ENCODE peak calls at places on chromosomes 13 and 19, in seven cellular contexts. One of them, this sample, is unnamed. For H3K36me3, the result is how much of the 10 kb centered on the place peaks cover.

GRCh38 chr19:48671456-48671995 is 1.3 kb downstream of the NTN5 start:
- DNase-seq in neural progenitor cell: no peak
- DNase-seq in PC-3: no peak
- DNase-seq in endothelial cell of umbilical vein: no peak
- DNase-seq in fibroblast of lung: no peak
- DNase-seq in PC-9: no peak
- DNase-seq in mammary epithelial cell: no peak
- DNase-seq in this sample: no peak

GRCh38 chr13:45178349-45179142 is 22.3 kb downstream of the KCTD4 start:
- DNase-seq in neural progenitor cell: no peak
- DNase-seq in PC-3: peak
- DNase-seq in endothelial cell of umbilical vein: peak
- DNase-seq in fibroblast of lung: peak
- DNase-seq in PC-9: no peak
- DNase-seq in mammary epithelial cell: no peak
- DNase-seq in this sample: no peak

GRCh38 chr13:32045963-32046785 is 14.6 kb downstream of the FRY start:
- DNase-seq in neural progenitor cell: no peak
- DNase-seq in PC-3: no peak
- DNase-seq in endothelial cell of umbilical vein: peak
- DNase-seq in fibroblast of lung: peak
- DNase-seq in PC-9: no peak
- DNase-seq in mammary epithelial cell: peak
- DNase-seq in this sample: peak

GRCh38 chr19:39413269-39413902 is 917 bp downstream of the PLEKHG2 start:
- DNase-seq in neural progenitor cell: peak
- DNase-seq in PC-3: no peak
- DNase-seq in endothelial cell of umbilical vein: peak
- DNase-seq in fibroblast of lung: peak
- DNase-seq in PC-9: peak
- DNase-seq in mammary epithelial cell: no peak
- DNase-seq in this sample: peak

GRCh38 chr13:30880756-30881155 is 25.3 kb upstream of the MEDAG start:
- DNase-seq in neural progenitor cell: no peak
- DNase-seq in PC-3: peak
- DNase-seq in endothelial cell of umbilical vein: peak
- DNase-seq in fibroblast of lung: peak
- DNase-seq in PC-9: no peak
- DNase-seq in mammary epithelial cell: peak
- DNase-seq in this sample: no peak

GRCh38 chr13:98368019-98368418 is 190.9 kb upstream of the RNF113B start:
- DNase-seq in neural progenitor cell: no peak
- DNase-seq in PC-3: no peak
- DNase-seq in endothelial cell of umbilical vein: no peak
- DNase-seq in fibroblast of lung: peak
- DNase-seq in PC-9: no peak
- DNase-seq in mammary epithelial cell: no peak
- DNase-seq in this sample: no peak

GRCh38 chr19:51102991-51103390 is 5.2 kb downstream of the CTU1 start:
- DNase-seq in neural progenitor cell: no peak
- DNase-seq in PC-3: peak
- DNase-seq in endothelial cell of umbilical vein: no peak
- DNase-seq in fibroblast of lung: no peak
- DNase-seq in PC-9: no peak
- DNase-seq in mammary epithelial cell: no peak
- DNase-seq in this sample: no peak

GRCh38 chr13:65656740-65657329 is 1573.3 kb downstream of the PCDH9 start:
- DNase-seq in neural progenitor cell: no peak
- DNase-seq in PC-3: peak
- DNase-seq in endothelial cell of umbilical vein: peak
- DNase-seq in fibroblast of lung: peak
- DNase-seq in PC-9: no peak
- DNase-seq in mammary epithelial cell: no peak
- DNase-seq in this sample: peak

GRCh38 chr13:50566646-50567045 is 276.8 kb downstream of the DLEU7 start:
- DNase-seq in neural progenitor cell: no peak
- DNase-seq in PC-3: no peak
- DNase-seq in endothelial cell of umbilical vein: no peak
- DNase-seq in fibroblast of lung: no peak
- DNase-seq in PC-9: no peak
- DNase-seq in mammary epithelial cell: no peak
- DNase-seq in this sample: no peak

GRCh38 chr13:34413538-34414210 is 528.4 kb upstream of the NBEA start:
- DNase-seq in neural progenitor cell: no peak
- DNase-seq in PC-3: peak
- DNase-seq in endothelial cell of umbilical vein: no peak
- DNase-seq in fibroblast of lung: peak
- DNase-seq in PC-9: no peak
- DNase-seq in mammary epithelial cell: peak
- DNase-seq in this sample: no peak

GRCh38 chr19:14432817-14433453 is at the start of gene PKN1:
- DNase-seq in neural progenitor cell: peak
- DNase-seq in PC-3: peak
- DNase-seq in endothelial cell of umbilical vein: peak
- DNase-seq in fibroblast of lung: no peak
- DNase-seq in PC-9: peak
- DNase-seq in mammary epithelial cell: no peak
- DNase-seq in this sample: peak
- TF ChIP-seq EZH2 in neural progenitor cell: no peak
- TF ChIP-seq EZH2 in PC-3: no peak
- TF ChIP-seq EZH2 in endothelial cell of umbilical vein: no peak
- TF ChIP-seq EZH2 in fibroblast of lung: no peak
- TF ChIP-seq EZH2 in PC-9: no peak
- TF ChIP-seq EZH2 in mammary epithelial cell: no peak
- TF ChIP-seq EZH2 in this sample: no peak

DNA sequence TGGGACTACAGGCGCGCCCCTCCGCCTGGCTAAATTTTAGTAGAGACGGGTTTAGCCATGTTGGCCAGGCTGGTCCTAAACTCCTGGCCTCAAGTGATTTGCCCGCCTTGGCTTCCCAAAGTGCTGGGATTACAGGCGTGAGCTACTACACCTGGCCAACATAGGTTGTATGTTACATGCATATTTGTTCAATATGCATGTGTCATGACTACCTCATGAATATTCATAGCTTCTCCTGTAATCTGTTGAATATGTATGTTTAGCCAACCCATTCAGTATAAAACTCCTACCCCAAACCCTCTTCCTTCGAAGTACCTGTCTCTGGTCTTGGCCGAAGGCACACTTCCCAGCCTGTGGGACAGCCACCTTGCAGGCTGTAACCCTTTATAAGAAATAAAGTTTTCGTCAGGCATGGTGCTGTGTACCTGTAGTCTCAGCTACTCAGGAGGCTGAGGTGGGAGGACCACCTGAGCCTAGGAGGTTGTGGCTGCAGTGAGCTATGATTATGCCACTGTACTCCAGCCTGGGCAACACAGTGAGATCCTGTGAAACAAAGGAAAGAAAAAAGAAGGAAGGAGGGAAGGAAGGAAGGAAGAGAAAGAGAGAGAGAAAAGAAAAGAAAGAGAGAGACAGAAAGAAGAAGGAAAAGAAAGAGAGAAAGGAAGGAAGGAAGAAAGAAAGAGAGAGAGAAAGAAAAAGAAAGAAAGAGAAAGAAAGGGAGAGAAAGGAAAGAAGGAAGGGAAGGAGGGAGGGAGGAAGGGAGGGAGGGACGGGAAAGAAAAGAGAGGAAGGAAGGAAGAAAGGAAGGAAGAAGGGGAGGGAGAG is 29.3 kb downstream of the GPR42 start:
- DNase-seq in neural progenitor cell: no peak
- DNase-seq in PC-3: no peak
- DNase-seq in endothelial cell of umbilical vein: no peak
- DNase-seq in fibroblast of lung: no peak
- DNase-seq in PC-9: no peak
- DNase-seq in mammary epithelial cell: no peak
- DNase-seq in this sample: no peak
- H3K36me3 ChIP-seq in neural progenitor cell: under half
- H3K36me3 ChIP-seq in PC-3: under half
- H3K36me3 ChIP-seq in endothelial cell of umbilical vein: under half
- H3K36me3 ChIP-seq in fibroblast of lung: under half
- H3K36me3 ChIP-seq in PC-9: under half
- H3K36me3 ChIP-seq in mammary epithelial cell: under half
- H3K36me3 ChIP-seq in this sample: under half

GRCh38 chr19:1850809-1851544 is 2.7 kb upstream of the REXO1 start:
- DNase-seq in neural progenitor cell: no peak
- DNase-seq in PC-3: peak
- DNase-seq in endothelial cell of umbilical vein: no peak
- DNase-seq in fibroblast of lung: no peak
- DNase-seq in PC-9: no peak
- DNase-seq in mammary epithelial cell: no peak
- DNase-seq in this sample: no peak
- TF ChIP-seq CTCF in neural progenitor cell: no peak
- TF ChIP-seq CTCF in PC-3: peak
- TF ChIP-seq CTCF in endothelial cell of umbilical vein: no peak
- TF ChIP-seq CTCF in fibroblast of lung: no peak
- TF ChIP-seq CTCF in PC-9: no peak
- TF ChIP-seq CTCF in mammary epithelial cell: peak
- TF ChIP-seq CTCF in this sample: peak

GRCh38 chr19:55443824-55444719 is 972 bp upstream of the SHISA7 start:
- DNase-seq in neural progenitor cell: no peak
- DNase-seq in PC-3: no peak
- DNase-seq in endothelial cell of umbilical vein: no peak
- DNase-seq in fibroblast of lung: no peak
- DNase-seq in PC-9: no peak
- DNase-seq in mammary epithelial cell: no peak
- DNase-seq in this sample: no peak
- TF ChIP-seq EZH2 in neural progenitor cell: peak
- TF ChIP-seq EZH2 in PC-3: no peak
- TF ChIP-seq EZH2 in endothelial cell of umbilical vein: peak
- TF ChIP-seq EZH2 in fibroblast of lung: peak
- TF ChIP-seq EZH2 in PC-9: no peak
- TF ChIP-seq EZH2 in mammary epithelial cell: peak
- TF ChIP-seq EZH2 in this sample: no peak

GRCh38 chr13:26656919-26657318 is 99.4 kb downstream of the WASF3 start:
- DNase-seq in neural progenitor cell: peak
- DNase-seq in PC-3: peak
- DNase-seq in endothelial cell of umbilical vein: no peak
- DNase-seq in fibroblast of lung: peak
- DNase-seq in PC-9: no peak
- DNase-seq in mammary epithelial cell: peak
- DNase-seq in this sample: peak
- H3K36me3 ChIP-seq in neural progenitor cell: under half
- H3K36me3 ChIP-seq in PC-3: under half
- H3K36me3 ChIP-seq in endothelial cell of umbilical vein: under half
- H3K36me3 ChIP-seq in fibroblast of lung: under half
- H3K36me3 ChIP-seq in PC-9: under half
- H3K36me3 ChIP-seq in mammary epithelial cell: under half
- H3K36me3 ChIP-seq in this sample: under half

This sample was measured in A673.